ENCODE peak calls at places on chromosomes 6 and 20, in four cellular contexts. P is GM12878, G is endothelial cell of umbilical vein, F is K562. K is an unnamed sample.

GRCh38 chr20:15848126-15848525 is 725.1 kb downstream of the KIF16B start:
- DNase-seq in F (no peak), G (no peak), P (no peak), K (no peak)

GRCh38 chr6:111013144-111013905 is 31.5 kb downstream of the RPF2 start:
- DNase-seq in G (no peak), P (no peak), F (no peak), K (peak; percentile 4)

GRCh38 chr6:129485746-129486145 is 224.2 kb downstream of the ARHGAP18 start:
- DNase-seq in G (no peak), F (no peak), P (no peak), K (no peak)

GRCh38 chr20:440636-441035 is 21.7 kb downstream of the TBC1D20 start:
- DNase-seq in F (no peak), P (no peak), G (no peak), K (peak; percentile 31)

GRCh38 chr20:32894711-32895355 is 36.1 kb downstream of the EFCAB8 start:
- DNase-seq in F (no peak), P (no peak), G (no peak), K (no peak)

GRCh38 chr6:70668499-70668812 is 773 bp downstream of the SMAP1 start:
- DNase-seq in F (no peak), P (no peak), G (peak; percentile 6), K (no peak)

GRCh38 chr20:37423545-37423944 is 77.6 kb downstream of the SRC start:
- DNase-seq in P (no peak), F (no peak), G (no peak), K (no peak)

GRCh38 chr6:106512048-106512957 is 117.0 kb downstream of the RTN4IP1 start:
- DNase-seq in F (no peak), P (no peak), G (peak; percentile 71), K (no peak)

GRCh38 chr6:505374-505773 is 113.8 kb downstream of the IRF4 start:
- DNase-seq in F (no peak), P (no peak), G (no peak), K (no peak)

GRCh38 chr6:13194852-13195251 is 133.5 kb downstream of the TBC1D7 start:
- DNase-seq in F (peak; percentile 58), G (peak; percentile 69), P (no peak), K (peak; percentile 65)

GRCh38 chr6:30483677-30484279 is 5.5 kb upstream of the HLA-E start:
- DNase-seq in P (peak; percentile 37), F (no peak), G (peak; percentile 84), K (peak; percentile 74)

GRCh38 chr6:33750244-33750991 is 3.7 kb upstream of the IP6K3 start:
- DNase-seq in P (no peak), F (no peak), G (no peak), K (no peak)

GRCh38 chr20:10741060-10741459 is 67.3 kb upstream of the JAG1 start:
- DNase-seq in F (no peak), G (no peak), P (no peak), K (no peak)

GRCh38 chr6:135331002-135331401 is 149.9 kb downstream of the MYB start:
- DNase-seq in F (no peak), G (no peak), P (peak; percentile 34), K (peak; percentile 25)

GRCh38 chr6:13474360-13474759 is 13.0 kb downstream of the GFOD1 start:
- DNase-seq in F (no peak), G (no peak), P (no peak), K (peak; percentile 24)

GRCh38 chr6:32920610-32921188 is 20.1 kb downstream of the HLA-DMB start:
- DNase-seq in P (no peak), G (no peak), F (no peak), K (no peak)

GRCh38 chr6:99814230-99814928 is 179.6 kb downstream of the MCHR2 start:
- DNase-seq in P (no peak), G (no peak), F (no peak), K (no peak)

GRCh38 chr20:37564016-37564387 is 36.3 kb upstream of the BLCAP start:
- DNase-seq in G (no peak), P (no peak), F (no peak), K (no peak)

GRCh38 chr20:33812673-33813462 is 1.7 kb downstream of the CHMP4B start:
- DNase-seq in G (peak; percentile 66), P (no peak), F (peak; percentile 33), K (no peak)

GRCh38 chr6:115137910-115138309 is 795.1 kb upstream of the HS3ST5 start:
- DNase-seq in P (no peak), G (no peak), F (no peak), K (no peak)

GRCh38 chr6:92847988-92848387 is 571.4 kb downstream of the EPHA7 start:
- DNase-seq in F (no peak), P (no peak), G (no peak), K (no peak)

GRCh38 chr6:101465871-101466270 is 72.4 kb downstream of the GRIK2 start:
- DNase-seq in F (no peak), P (no peak), G (no peak), K (no peak)
- TF ChIP-seq FOS in F (no peak), P (no peak), G (no peak), K (no peak)

GRCh38 chr6:15419493-15419892 is 173.6 kb downstream of the JARID2 start:
- DNase-seq in P (no peak), F (no peak), G (no peak), K (no peak)

GRCh38 chr6:15420959-15421438 is 175.1 kb downstream of the JARID2 start:
- DNase-seq in P (no peak), G (no peak), F (no peak), K (no peak)

GRCh38 chr6:15413558-15414257 is 167.8 kb downstream of the JARID2 start:
- DNase-seq in F (no peak), G (no peak), P (no peak), K (peak; percentile 83)

GRCh38 chr6:15416932-15417509 is 171.2 kb downstream of the JARID2 start:
- DNase-seq in G (no peak), P (no peak), F (no peak), K (no peak)

DNA sequence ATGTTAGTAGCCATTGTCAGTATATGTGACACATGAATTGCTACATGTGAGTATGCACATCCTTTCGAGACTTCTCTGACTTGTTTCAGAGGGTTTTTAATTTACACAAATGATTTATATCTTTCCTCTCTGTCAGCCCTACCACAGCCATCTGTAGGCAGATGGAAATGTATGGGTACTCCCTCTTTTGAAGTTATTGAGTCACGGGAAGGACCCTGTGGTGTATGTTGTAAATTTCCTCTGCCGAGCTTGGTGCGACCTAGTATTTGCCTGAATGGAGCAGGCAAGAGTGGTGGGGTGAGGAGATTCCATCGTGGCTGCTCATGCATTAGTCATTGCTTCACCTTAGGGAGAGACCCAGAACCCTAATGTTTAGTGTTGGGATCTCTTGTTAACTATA is 171.9 kb downstream of the JARID2 start:
- DNase-seq in F (no peak), G (no peak), P (no peak), K (peak; percentile 77)
- TF ChIP-seq FOS in F (no peak), G (no peak), P (no peak), K (no peak)

DNA sequence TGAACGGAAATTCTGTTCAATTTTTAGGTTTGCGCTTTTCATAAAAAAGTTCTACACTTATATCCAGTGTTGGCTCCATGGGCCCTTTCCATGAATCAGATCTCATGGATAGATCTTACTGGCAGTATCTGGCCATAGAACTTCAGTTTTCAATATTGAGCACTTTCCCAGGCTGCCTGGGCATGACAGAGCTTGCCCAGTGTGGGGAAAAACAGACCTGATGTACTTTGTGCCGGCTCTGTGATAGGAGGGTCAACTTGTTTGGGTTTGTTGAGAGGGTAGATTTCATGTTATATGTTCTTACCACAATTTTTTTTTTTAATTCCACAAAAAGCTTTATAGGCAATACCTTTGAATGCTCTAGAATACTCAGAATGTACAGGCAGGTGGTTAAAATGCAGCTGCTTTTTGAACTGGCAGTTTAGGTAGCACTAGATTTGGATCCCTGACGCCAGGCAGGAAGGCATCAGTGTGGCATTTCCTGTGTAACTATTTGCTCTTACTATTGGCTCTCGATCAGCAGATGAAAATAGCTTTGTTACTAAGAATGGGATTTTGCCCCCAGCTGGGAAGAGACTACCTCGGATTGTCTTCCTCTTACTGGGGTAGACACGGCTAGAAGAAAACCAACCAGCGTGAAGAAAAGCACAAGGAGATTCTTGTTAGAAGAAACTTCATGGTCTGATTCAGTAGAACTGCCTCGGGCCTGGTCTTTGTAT is 404.9 kb upstream of the SOX4 start:
- DNase-seq in F (no peak), G (peak; percentile 64), P (peak; percentile 82), K (no peak)
- TF ChIP-seq FOS in F (no peak), G (no peak), P (no peak), K (no peak)

GRCh38 chr6:38640216-38640909 is 634 bp upstream of the BTBD9 start:
- DNase-seq in G (peak; percentile 2), F (no peak), P (peak; percentile 19), K (no peak)
- TF ChIP-seq FOS in G (no peak), F (no peak), P (no peak), K (no peak)

DNA sequence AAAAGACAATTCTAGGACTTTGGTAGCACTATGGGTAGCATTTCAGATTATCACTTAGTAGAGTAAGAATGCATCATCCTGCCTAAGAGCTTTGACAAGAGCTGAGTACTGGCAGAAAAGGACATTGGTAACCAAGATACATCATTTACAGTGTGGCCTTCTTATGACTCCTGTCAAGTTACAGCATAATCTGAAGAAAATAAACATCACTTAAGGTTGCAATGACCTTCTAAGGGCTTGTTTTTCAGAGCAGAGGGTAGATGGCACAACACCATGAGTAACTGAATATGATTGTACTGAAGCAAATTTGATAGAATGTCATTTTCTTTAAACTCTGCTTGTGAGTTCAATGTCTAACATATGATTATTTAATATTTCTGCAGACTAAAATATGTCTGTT is 822.6 kb downstream of the TBC1D32 start:
- DNase-seq in G (no peak), F (no peak), P (no peak), K (no peak)
- TF ChIP-seq FOS in G (no peak), F (no peak), P (no peak), K (no peak)

GRCh38 chr6:158970640-158971291 is 29.2 kb downstream of the RSPH3 start:
- DNase-seq in P (no peak), F (no peak), G (no peak), K (no peak)
- TF ChIP-seq FOS in P (no peak), F (no peak), G (no peak), K (no peak)

GRCh38 chr20:3228750-3229032 is 10.3 kb downstream of the SLC4A11 start:
- DNase-seq in G (no peak), P (no peak), F (no peak), K (no peak)

GRCh38 chr20:3226093-3226492 is 12.9 kb downstream of the SLC4A11 start:
- DNase-seq in F (no peak), G (no peak), P (no peak), K (no peak)

GRCh38 chr20:3227936-3228749 is 10.8 kb downstream of the SLC4A11 start:
- DNase-seq in F (no peak), G (no peak), P (no peak), K (no peak)

GRCh38 chr20:3226864-3227263 is 12.1 kb downstream of the SLC4A11 start:
- DNase-seq in F (no peak), P (no peak), G (no peak), K (no peak)

GRCh38 chr20:3227511-3227910 is 11.5 kb downstream of the SLC4A11 start:
- DNase-seq in F (no peak), G (no peak), P (no peak), K (no peak)
- TF ChIP-seq FOS in F (no peak), G (no peak), P (no peak), K (no peak)

K was measured in IMR-90.